ENCODE peak calls at places on chromosomes 4 and X, in five cellular contexts. R is coronary artery, P is upper lobe of right lung, I is thyroid gland, F is brain microvascular endothelial cell. V is an unnamed sample.

GRCh38 chr4:13888112-13888511 is 260.6 kb upstream of the BOD1L1 start:
- DNase-seq in I (no peak), F (peak; percentile 83), P (no peak), R (no peak), V (peak; percentile 95)

GRCh38 chrX:20362268-20363002 is 95.7 kb upstream of the RPS6KA3 start:
- DNase-seq in F (peak; percentile 62), I (no peak), P (no peak), R (no peak), V (peak; percentile 55)

GRCh38 chr4:185567828-185568442 is 32.6 kb upstream of the PDLIM3 start:
- DNase-seq in R (no peak), P (no peak), I (no peak), F (peak; percentile 45), V (peak; percentile 91)

GRCh38 chr4:26372525-26373172 is 51.8 kb downstream of the RBPJ start:
- DNase-seq in P (no peak), R (no peak), I (no peak), F (peak; percentile 63), V (peak; percentile 77)

GRCh38 chrX:120604359-120604782 is 470 bp downstream of the MCTS1 start:
- DNase-seq in R (no peak), F (peak; percentile 32), P (no peak), I (no peak), V (peak; percentile 71)

GRCh38 chr4:10737335-10737734 is 52.8 kb upstream of the CLNK start:
- DNase-seq in F (peak; percentile 80), P (no peak), I (no peak), R (no peak), V (peak; percentile 9)

GRCh38 chr4:125390126-125390525 is 75.4 kb downstream of the FAT4 start:
- DNase-seq in R (no peak), P (no peak), I (no peak), F (peak; percentile 85), V (peak; percentile 75)

GRCh38 chrX:13387656-13388421 is 68.0 kb upstream of the ATXN3L start:
- DNase-seq in P (no peak), R (no peak), I (no peak), F (no peak), V (no peak)

GRCh38 chr4:145736241-145736831 is 56.4 kb downstream of the C4orf51 start:
- DNase-seq in P (peak; percentile 68), I (peak; percentile 90), F (no peak), R (peak; percentile 84), V (peak; percentile 59)

GRCh38 chr4:7017446-7018048 is 25.6 kb upstream of the TADA2B start:
- DNase-seq in P (no peak), I (no peak), F (no peak), R (no peak), V (no peak)

GRCh38 chrX:119647552-119648420 is 41.6 kb upstream of the NKRF start:
- DNase-seq in P (no peak), F (no peak), I (no peak), R (no peak), V (no peak)

GRCh38 chr4:98181815-98182214 is 38.5 kb upstream of the STPG2 start:
- DNase-seq in P (no peak), I (no peak), R (no peak), F (peak; percentile 13), V (peak; percentile 35)

GRCh38 chr4:163492951-163493504 is 1.5 kb upstream of the TMA16 start:
- DNase-seq in P (no peak), F (no peak), I (no peak), R (no peak), V (no peak)

DNA sequence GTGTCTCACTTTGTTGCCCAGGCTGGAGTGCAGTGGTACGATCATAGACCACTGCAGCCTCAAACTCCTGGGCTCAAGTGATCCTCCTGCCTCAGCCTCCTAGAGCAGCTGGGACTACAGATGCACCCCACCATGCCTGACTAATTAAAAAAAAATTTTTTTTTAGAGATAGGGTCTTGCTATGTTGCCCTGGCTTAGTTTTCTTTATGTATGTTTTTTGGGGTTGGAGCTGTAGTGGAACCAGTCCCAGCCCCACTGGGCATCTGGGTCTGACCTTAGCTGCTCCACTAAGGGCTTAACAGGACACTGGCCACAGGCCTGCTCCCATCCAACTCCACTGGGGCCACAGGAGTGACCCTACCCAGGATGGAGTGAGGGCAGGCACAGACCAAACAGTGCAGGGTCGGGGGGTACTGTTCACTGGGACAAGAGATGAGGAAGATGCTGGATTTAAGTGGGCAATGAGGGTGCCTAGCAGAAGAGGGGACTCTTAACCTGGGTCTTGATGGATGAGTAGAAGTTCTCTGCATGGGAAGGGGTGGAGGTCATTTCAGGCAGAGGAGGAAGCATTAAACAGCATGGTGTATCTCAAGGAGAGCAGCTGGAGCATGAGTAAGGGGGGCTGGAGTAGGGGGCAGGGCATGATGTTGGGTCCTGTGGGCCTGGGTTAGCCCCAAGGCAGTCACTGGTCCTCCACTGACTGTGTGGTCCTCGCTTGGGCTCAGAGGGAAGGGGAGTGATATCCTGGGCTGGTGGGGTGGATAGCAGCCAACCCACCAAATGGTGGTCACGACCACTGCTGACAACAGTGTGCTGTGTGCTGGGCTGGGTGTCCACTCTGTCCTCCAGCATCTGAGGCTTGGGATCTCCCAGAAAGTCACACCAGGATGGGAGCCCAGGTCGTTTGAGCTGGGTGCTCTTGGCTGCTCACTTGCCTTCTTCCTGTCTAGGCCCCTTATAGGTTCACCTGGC is 24.1 kb upstream of the ADD1 start:
- DNase-seq in I (no peak), R (no peak), P (no peak), F (no peak), V (no peak)
- H3K4me3 ChIP-seq in I (no peak overlapping the region), R (no peak overlapping the region), P (no peak overlapping the region), F (no peak overlapping the region), V (no peak overlapping the region)

DNA sequence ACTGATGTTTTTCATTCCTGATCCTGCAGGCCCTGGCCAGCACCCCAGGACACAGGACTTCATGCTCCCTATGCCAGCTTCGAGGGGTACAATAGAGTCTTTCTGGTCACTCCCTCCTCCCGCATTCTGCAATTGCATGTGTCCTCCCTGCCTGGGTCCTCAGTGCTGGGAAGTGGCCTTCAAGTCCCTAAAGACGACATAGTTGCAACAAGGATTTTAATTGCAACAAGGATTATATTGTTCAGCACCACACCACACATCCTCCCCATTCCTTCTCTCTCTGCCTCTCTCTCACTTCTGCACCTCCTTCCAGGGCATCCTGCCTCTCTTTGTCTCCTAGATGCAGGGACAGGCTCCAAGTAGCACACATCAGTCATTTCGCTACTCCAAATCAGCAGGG is 25.5 kb downstream of the SCD5 start:
- DNase-seq in R (no peak), P (no peak), I (no peak), F (no peak), V (no peak)
- TF ChIP-seq CTCF in R (no peak), P (no peak), I (no peak), F (no peak), V (no peak)

GRCh38 chr4:148023782-148024181 is 291.9 kb downstream of the ARHGAP10 start:
- DNase-seq in F (no peak), I (no peak), R (no peak), P (no peak), V (no peak)
- H3K4me3 ChIP-seq in F (no peak overlapping the region), I (no peak overlapping the region), R (peak overlapping the region; percentile 55), P (no peak overlapping the region), V (no peak overlapping the region)

GRCh38 chrX:100609591-100609990 is 24.9 kb downstream of the TNMD start:
- DNase-seq in P (no peak), R (no peak), F (no peak), I (no peak), V (peak; percentile 3)
- TF ChIP-seq CTCF in P (peak; percentile 16), R (no peak), F (no peak), I (no peak), V (no peak)

GRCh38 chr4:689498-690122 is 659 bp upstream of the SLC49A3 start:
- DNase-seq in R (no peak), I (no peak), P (no peak), F (no peak), V (no peak)
- H3K4me3 ChIP-seq in R (peak overlapping the region; percentile 79), I (peak overlapping the region; percentile 48), P (peak overlapping the region; percentile 67), F (peak overlapping the region; percentile 29), V (peak overlapping the region; percentile 14)

GRCh38 chrX:137354851-137355250 is 211.1 kb upstream of the ZIC3 start:
- DNase-seq in R (no peak), P (no peak), F (no peak), I (no peak), V (no peak)

GRCh38 chrX:137353404-137353803 is 212.5 kb upstream of the ZIC3 start:
- DNase-seq in I (no peak), R (no peak), P (no peak), F (no peak), V (no peak)

GRCh38 chrX:137352101-137352660 is 213.7 kb upstream of the ZIC3 start:
- DNase-seq in F (no peak), P (no peak), R (no peak), I (no peak), V (no peak)
- TF ChIP-seq CTCF in F (no peak), P (no peak), R (no peak), I (no peak), V (no peak)

DNA sequence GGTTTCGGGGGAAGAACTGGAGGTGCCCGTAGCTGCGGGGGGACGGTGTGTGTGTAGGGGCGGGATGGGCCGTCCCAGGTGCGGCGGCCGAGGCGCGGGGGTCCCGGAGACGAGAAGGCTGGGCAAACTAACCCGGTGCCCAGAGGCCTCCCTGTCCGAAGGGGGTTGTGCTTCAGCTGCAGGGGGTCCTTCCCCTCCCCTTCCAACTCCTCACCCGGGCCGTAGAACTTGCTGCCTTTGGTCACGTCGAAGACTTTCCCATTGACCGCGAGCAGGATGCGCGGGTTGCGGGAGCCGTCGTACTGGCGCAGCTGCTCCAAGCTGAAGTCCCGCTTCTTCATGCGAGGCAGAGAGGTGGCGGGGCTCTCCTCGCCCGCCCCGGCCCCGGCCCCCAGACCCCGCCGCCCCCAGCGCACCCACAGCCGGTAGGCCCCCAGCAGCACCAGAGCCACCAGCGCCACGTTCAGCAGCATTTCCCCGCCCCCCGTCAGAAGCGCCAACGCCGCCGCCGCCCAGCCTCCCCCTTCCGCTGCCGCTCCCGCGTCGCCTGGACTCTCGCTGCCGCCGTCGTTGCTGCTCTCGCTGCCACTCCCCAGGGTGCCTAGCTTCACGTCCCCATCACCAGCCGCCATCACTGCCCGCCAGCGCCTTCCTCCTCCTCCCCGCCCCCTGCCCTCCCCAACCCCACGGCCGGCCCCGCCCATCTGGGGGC is at the start of gene PGRMC2:
- DNase-seq in F (peak; percentile 24), P (no peak), I (no peak), R (peak; percentile 77), V (peak; percentile 35)
- H3K4me3 ChIP-seq in F (peak within 1 kb of the TSS; percentile 85), P (peak within 1 kb of the TSS; percentile 88), I (peak within 1 kb of the TSS; percentile 83), R (peak within 1 kb of the TSS; percentile 99), V (peak within 1 kb of the TSS; percentile 77)

DNA sequence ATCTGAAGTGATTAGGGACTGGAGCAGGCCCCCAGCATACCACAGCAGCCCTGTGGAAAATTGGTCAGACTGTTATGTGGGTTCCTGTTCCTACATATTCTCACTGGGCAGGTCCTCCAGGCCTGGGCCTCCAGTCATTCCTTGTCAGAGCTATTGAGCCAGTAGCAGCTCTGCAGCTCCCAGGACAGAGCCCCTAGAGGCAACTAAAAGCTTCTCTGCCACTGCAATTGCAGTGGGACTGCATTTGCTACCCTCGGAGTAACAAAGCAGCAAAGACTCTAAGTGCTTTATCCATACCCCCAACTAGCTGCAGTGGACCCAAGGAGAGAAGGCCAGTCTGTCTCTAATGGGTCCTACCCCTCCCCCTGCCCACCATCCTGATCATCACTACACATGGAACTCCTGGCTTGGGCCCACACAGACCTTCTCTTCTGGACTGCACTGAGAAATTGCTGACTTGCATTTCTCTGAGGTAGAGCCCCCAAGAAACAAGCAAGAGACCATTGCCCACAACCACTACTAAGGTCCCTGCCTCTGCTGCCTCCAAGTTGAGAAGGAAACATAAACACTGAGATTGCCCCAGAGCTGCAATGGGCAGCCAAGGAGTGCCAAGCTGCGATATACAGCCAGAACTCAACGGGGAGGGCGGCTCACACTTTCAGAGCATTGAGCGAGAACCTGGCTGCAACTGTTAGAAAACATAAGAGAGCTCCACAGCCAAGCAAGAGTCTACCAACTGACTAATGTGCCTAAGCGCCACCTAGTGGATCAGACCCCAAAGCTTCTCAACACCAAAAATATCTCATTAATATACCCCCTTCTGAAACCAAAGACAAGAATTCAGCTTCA is 738.7 kb upstream of the NDST4 start:
- DNase-seq in I (peak; percentile 29), P (no peak), F (peak; percentile 24), R (no peak), V (peak; percentile 2)
- TF ChIP-seq CTCF in I (peak; percentile 41), P (peak; percentile 58), F (peak; percentile 76), R (no peak), V (peak; percentile 1)